ENCODE peak calls at places on chromosomes 1 and 21, in five cellular contexts. W is psoas muscle; E is iPS-NIHi11; F is stimulated activated CD4-positive, alpha-beta T cell treated with anti-CD3 and anti-CD28 coated beads, Interleukin-4, amount 100 ng/mL, for 48 hours; N is AG08395. G is an unnamed sample.

GRCh38 chr1:101239095-101240040 is 2.5 kb downstream of the S1PR1 start:
- DNase-seq in W (no peak), E (no peak), F (peak), N (no peak), G (no peak)

GRCh38 chr21:45364464-45365185 is 40.3 kb upstream of the COL18A1 start:
- DNase-seq in W (peak), E (no peak), F (no peak), N (no peak), G (no peak)

GRCh38 chr1:1058921-1059493 is 15.1 kb downstream of the RNF223 start:
- DNase-seq in W (no peak), E (no peak), F (no peak), N (no peak), G (no peak)

GRCh38 chr21:32364387-32364786 is 28.4 kb downstream of the URB1 start:
- DNase-seq in W (no peak), E (no peak), F (no peak), N (no peak), G (no peak)

GRCh38 chr1:113579256-113580018 is 179.8 kb downstream of the PHTF1 start:
- DNase-seq in W (no peak), E (peak), F (no peak), N (no peak), G (no peak)

GRCh38 chr1:26811708-26812107 is 14.8 kb upstream of the ZDHHC18 start:
- DNase-seq in W (no peak), E (no peak), F (no peak), N (no peak), G (no peak)

GRCh38 chr1:248187363-248187762 is 9.7 kb upstream of the OR2M3 start:
- DNase-seq in W (no peak), E (no peak), F (no peak), N (no peak), G (no peak)

GRCh38 chr1:234495231-234495990 is 16.4 kb upstream of the TARBP1 start:
- DNase-seq in W (no peak), E (no peak), F (no peak), N (peak), G (peak)

GRCh38 chr1:42142894-42143675 is 10.1 kb upstream of the GUCA2B start:
- DNase-seq in W (no peak), E (no peak), F (no peak), N (no peak), G (no peak)

GRCh38 chr21:43330306-43330881 is 96.5 kb downstream of the SIK1 start:
- DNase-seq in W (no peak), E (no peak), F (no peak), N (no peak), G (no peak)

GRCh38 chr21:31781737-31782136 is 49.8 kb upstream of the SCAF4 start:
- DNase-seq in W (no peak), E (no peak), F (no peak), N (peak), G (no peak)

GRCh38 chr1:1348420-1349255 is 580 bp downstream of the DVL1 start:
- DNase-seq in W (no peak), E (no peak), F (no peak), N (no peak), G (no peak)

GRCh38 chr1:215923129-215923824 is 356.2 kb downstream of the KCTD3 start:
- DNase-seq in W (no peak), E (no peak), F (no peak), N (no peak), G (peak)

G was measured in kidney epithelial cell.